ENCODE peak calls at places on chromosomes 3 and 15, in eight cellular contexts. K, X, O, Q, T, Y, G and N are unnamed samples. For H3K4me1, the result is how much of the 10 kb centered on the place peaks cover.

GRCh38 chr3:156865732-156866131 is 39.6 kb downstream of the LEKR1 start:
- DNase-seq in K (no peak), X (no peak), O (no peak), Q (no peak), T (no peak), Y (no peak), G (no peak), N (no peak)

GRCh38 chr3:59925946-59926345 is 876.1 kb upstream of the CFAP20DC start:
- DNase-seq in K (no peak), X (no peak), O (no peak), Q (no peak), T (no peak), Y (no peak), G (no peak), N (no peak)

GRCh38 chr3:134308350-134308891 is 57.8 kb upstream of the RYK start:
- DNase-seq in K (peak), X (peak), O (peak), Q (peak), T (peak), Y (peak), G (peak), N (peak)

GRCh38 chr3:148750296-148750695 is 52.6 kb downstream of the AGTR1 start:
- DNase-seq in K (no peak), X (no peak), O (no peak), Q (no peak), T (no peak), Y (no peak), G (no peak), N (no peak)

GRCh38 chr3:11310258-11310657 is 38.1 kb downstream of the ATG7 start:
- DNase-seq in K (no peak), X (no peak), O (no peak), Q (no peak), T (no peak), Y (no peak), G (no peak), N (no peak)

GRCh38 chr3:107894998-107895397 is 195.8 kb downstream of the CD47 start:
- DNase-seq in K (no peak), X (no peak), O (no peak), Q (no peak), T (no peak), Y (no peak), G (no peak), N (no peak)

GRCh38 chr3:167855306-167855705 is 119.8 kb downstream of the SERPINI1 start:
- DNase-seq in K (no peak), X (no peak), O (no peak), Q (no peak), T (no peak), Y (no peak), G (no peak), N (no peak)

GRCh38 chr3:107206141-107206540 is 171.1 kb upstream of the CCDC54 start:
- DNase-seq in K (no peak), X (no peak), O (peak), Q (no peak), T (no peak), Y (peak), G (peak), N (peak)

GRCh38 chr3:4732974-4733373 is 239.8 kb downstream of the ITPR1 start:
- DNase-seq in K (no peak), X (no peak), O (no peak), Q (no peak), T (no peak), Y (no peak), G (no peak), N (no peak)

GRCh38 chr3:108705045-108705444 is 52.2 kb downstream of the RETNLB start:
- DNase-seq in K (no peak), X (no peak), O (no peak), Q (no peak), T (no peak), Y (no peak), G (no peak), N (no peak)

GRCh38 chr3:170980399-170980798 is 46.1 kb downstream of the SLC2A2 start:
- DNase-seq in K (no peak), X (no peak), O (no peak), Q (no peak), T (no peak), Y (no peak), G (no peak), N (no peak)

GRCh38 chr3:48435223-48435595 is 4.7 kb downstream of the CCDC51 start:
- DNase-seq in K (no peak), X (no peak), O (no peak), Q (no peak), T (no peak), Y (no peak), G (no peak), N (no peak)

GRCh38 chr3:48435774-48436476 is 4.0 kb downstream of the CCDC51 start:
- DNase-seq in K (peak), X (peak), O (peak), Q (peak), T (peak), Y (peak), G (peak), N (peak)

GRCh38 chr3:48437812-48438211 is 2.1 kb downstream of the CCDC51 start:
- DNase-seq in K (no peak), X (no peak), O (no peak), Q (no peak), T (peak), Y (no peak), G (peak), N (no peak)

GRCh38 chr3:48436855-48437254 is 3.1 kb downstream of the CCDC51 start:
- DNase-seq in K (no peak), X (no peak), O (no peak), Q (no peak), T (no peak), Y (no peak), G (no peak), N (no peak)

GRCh38 chr3:48436477-48436787 is 3.5 kb downstream of the CCDC51 start:
- DNase-seq in K (no peak), X (no peak), O (no peak), Q (no peak), T (no peak), Y (no peak), G (peak), N (no peak)
- TF ChIP-seq CTCF in K (no peak), X (no peak), O (no peak), Q (no peak), T (no peak), Y (no peak), G (no peak), N (no peak)

GRCh38 chr15:75059607-75060006 is 36.2 kb downstream of the PPCDC start:
- DNase-seq in K (no peak), X (no peak), O (no peak), Q (no peak), T (no peak), Y (no peak), G (no peak), N (no peak)

GRCh38 chr15:75062706-75063105 is 39.3 kb downstream of the PPCDC start:
- DNase-seq in K (peak), X (no peak), O (no peak), Q (no peak), T (no peak), Y (no peak), G (no peak), N (no peak)

GRCh38 chr15:75063338-75063737 is 39.9 kb downstream of the PPCDC start:
- DNase-seq in K (no peak), X (no peak), O (no peak), Q (no peak), T (no peak), Y (no peak), G (no peak), N (peak)

GRCh38 chr15:75063889-75064288 is 40.5 kb downstream of the PPCDC start:
- DNase-seq in K (peak), X (no peak), O (no peak), Q (no peak), T (no peak), Y (no peak), G (no peak), N (no peak)

DNA sequence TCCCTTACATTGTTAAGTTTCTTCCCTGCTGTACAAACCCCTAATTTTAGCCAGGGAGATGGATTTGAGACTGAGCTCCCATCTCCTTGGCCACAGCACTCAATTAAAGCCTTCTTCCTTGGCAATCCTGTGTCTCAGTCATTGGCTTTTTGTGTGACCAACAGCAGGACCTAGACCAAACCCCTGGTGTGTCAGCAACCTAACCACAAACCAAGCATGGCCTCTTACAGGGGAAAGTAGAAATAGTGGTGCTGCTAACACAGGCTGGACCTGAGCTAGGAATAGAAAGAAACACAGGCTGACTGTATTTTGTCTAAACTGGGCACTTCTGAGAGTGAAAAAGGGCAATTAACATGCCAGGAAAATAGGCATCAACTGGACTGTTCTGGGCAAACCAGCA is 37.9 kb downstream of the PPCDC start:
- DNase-seq in K (no peak), X (no peak), O (no peak), Q (no peak), T (no peak), Y (peak), G (no peak), N (peak)
- H3K4me1 ChIP-seq in K (under half), X (half or more), O (under half), Q (under half), T (under half), Y (under half), G (under half), N (under half)

DNA sequence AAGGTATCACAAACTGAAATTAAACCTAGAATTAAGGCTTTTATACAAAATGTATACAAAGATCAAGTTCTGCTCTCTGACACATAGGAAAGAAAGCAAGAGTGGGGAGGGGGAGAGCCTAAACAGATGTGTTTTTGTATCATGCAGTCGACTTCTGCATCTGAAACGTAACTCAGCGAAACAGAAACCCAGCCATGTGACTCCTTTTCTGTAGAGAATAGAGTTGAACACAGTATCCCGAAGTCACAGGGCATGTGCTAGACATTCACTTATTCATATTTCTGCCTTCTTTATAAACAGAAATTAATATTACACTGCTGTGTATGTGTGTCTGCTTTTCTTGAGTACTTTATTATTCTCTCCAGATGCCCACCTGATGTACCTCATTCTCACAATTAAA is 121.0 kb downstream of the PDZRN3 start:
- DNase-seq in K (no peak), X (no peak), O (no peak), Q (no peak), T (no peak), Y (no peak), G (no peak), N (no peak)
- H3K4me3 ChIP-seq in K (no peak), X (no peak), O (no peak), Q (no peak), T (no peak), Y (no peak), G (no peak), N (peak)

DNA sequence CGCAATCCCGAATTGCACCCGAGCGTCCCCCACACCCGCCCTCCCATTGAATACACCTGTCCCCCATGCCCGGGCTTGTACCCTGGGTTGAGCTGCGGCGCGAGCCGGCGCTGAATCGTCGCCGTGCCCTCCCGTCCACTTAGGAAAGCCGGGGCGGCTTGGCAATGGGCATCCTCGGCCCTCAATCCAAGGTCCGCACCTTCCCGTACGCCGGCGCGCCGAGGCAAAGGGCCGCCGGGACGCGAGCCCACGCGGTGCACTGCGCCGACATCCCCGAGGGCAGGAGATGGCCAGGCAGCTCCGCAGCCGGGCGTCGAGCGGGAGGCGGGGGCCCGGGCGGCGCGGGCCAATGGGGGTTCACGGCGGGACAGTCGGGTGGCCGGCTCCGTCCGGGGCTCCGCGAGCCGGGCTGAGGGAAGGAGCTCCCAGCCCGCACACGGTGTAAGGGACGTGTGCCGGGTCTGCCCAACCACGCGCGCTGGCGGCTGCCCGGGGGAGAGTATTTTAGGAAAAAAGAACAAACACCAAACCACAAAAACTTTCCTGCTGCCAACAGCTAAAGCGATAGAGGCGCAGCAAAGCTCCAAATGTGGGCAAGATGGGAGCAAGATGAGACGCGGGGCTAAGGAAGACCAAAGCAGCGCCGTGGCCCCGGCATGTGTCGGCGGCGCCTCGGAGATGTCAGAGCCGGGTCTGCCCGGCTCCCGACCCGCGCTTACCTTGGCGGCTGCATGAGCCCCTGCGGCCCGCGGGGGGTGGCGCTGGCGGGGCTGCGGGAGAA is 621 bp downstream of the RGMA start:
- DNase-seq in K (no peak), X (peak), O (peak), Q (peak), T (peak), Y (peak), G (no peak), N (peak)
- TF ChIP-seq CTCF in K (no peak), X (peak), O (no peak), Q (no peak), T (no peak), Y (no peak), G (no peak), N (no peak)

DNA sequence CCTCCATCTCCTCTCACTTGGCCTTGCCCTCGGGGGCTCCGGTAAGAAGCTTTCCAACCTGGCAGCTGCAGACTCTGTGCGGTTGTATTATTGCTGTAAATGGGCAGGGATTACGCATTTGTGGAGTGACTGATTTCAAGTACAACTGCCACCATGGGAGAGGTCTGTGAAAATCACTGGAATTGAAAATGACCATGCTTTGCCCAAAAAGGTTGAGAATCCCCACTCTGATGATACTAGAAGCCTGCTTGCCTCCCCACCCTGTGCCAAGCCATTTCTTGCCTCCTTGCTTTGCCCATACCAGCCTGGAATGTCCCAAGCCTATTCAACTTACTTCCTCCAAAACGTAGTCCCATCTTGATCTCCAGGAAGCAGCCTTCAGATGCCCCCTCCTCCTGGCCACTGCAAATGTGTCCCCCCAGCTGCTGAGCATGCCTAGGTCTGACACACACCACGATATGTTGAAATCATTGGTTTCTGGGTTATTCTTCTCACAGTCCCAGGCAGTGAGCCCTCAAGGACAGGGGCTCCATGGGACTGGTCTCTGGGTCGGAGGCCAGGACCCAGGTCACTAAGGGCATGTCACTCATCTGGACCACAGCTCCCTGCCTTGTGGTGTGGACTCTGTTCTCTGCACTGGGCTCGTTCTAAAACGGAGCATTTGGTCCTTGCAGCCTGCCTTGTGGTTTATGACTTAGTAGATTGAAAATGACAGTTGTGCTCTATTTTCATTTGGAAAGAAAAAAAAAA is 42.9 kb downstream of the SMAD3 start:
- DNase-seq in K (no peak), X (no peak), O (peak), Q (no peak), T (no peak), Y (no peak), G (no peak), N (peak)
- H3K4me1 ChIP-seq in K (under half), X (half or more), O (half or more), Q (under half), T (half or more), Y (under half), G (half or more), N (half or more)

GRCh38 chr3:62582495-62583172 is 209.3 kb upstream of the FEZF2 start:
- DNase-seq in K (no peak), X (no peak), O (no peak), Q (no peak), T (no peak), Y (no peak), G (no peak), N (no peak)
- H3K4me3 ChIP-seq in K (no peak), X (no peak), O (no peak), Q (no peak), T (no peak), Y (no peak), G (no peak), N (no peak)

DNA sequence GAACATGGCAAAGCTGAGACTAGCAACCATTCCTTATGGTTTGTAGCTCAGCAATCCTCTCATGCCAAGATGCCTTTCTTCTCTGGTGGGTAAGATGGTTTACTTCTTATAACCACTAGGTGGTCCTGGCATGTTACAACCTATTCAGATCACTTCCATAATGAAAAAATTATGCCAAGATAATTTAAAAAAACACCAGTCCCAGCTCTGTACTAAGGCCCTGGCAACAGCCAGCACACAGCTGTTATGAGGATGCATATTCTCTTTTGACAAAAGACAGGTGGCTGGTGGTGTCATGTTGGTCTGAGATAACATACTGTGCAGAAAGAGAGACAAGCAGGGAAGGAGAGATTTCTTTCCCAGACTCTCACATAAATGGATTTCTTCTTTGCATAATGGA is 65.7 kb upstream of the FRMD4B start:
- DNase-seq in K (no peak), X (no peak), O (no peak), Q (no peak), T (no peak), Y (no peak), G (no peak), N (no peak)
- TF ChIP-seq CTCF in K (no peak), X (peak), O (no peak), Q (no peak), T (no peak), Y (peak), G (peak), N (peak)

GRCh38 chr3:32423956-32424558 is 32.4 kb downstream of the CMTM7 start:
- DNase-seq in K (no peak), X (no peak), O (no peak), Q (no peak), T (no peak), Y (no peak), G (peak), N (no peak)
- H3K4me1 ChIP-seq in K (under half), X (under half), O (under half), Q (under half), T (under half), Y (half or more), G (half or more), N (under half)

GRCh38 chr3:123961508-123961856 is 453 bp upstream of the CCDC14 start:
- DNase-seq in K (no peak), X (no peak), O (no peak), Q (no peak), T (no peak), Y (no peak), G (no peak), N (no peak)
- H3K4me3 ChIP-seq in K (peak), X (peak), O (peak), Q (peak), T (peak), Y (peak), G (peak), N (peak)

DNA sequence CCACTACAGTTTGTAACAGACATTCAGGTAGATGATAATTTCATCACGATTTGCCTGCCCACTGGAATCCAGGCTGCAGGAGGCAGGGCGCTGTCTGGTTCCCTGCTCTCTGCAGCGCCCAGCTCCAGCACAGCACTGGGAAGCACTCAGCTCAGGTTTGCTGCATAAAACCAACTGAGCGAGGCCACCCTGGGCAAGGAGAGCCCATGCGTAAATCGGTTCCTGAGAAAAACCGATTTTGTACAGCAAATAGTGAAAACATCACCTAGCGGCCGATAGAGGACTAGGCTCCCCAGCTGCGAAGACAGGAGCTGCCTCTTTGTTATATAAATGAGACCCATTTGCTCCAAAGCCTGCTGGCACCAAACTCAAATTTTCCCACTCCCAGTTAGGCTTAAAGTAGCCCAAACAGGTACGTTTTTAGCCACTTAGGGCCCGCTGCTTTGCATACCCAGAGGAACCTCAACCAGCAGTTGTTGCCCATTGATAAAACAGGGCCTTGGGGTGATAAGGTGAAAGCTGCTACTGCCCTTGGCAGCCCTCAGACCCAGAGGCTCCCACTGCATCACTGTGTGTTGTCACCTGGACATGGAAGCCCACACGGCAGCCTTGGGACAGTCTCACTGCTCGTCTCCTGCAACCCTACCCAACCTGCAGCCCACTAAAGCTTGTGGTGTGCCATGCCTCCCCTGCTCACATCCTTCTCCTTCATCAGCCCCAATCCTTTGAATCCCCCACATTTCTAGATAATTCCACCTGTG is 47.5 kb downstream of the ALDH1L1 start:
- DNase-seq in K (no peak), X (no peak), O (peak), Q (peak), T (peak), Y (no peak), G (peak), N (no peak)
- TF ChIP-seq CTCF in K (no peak), X (no peak), O (peak), Q (no peak), T (no peak), Y (peak), G (peak), N (peak)